ENCODE peak calls at places on chromosomes 2 and 18, in eight cellular contexts. T is left ventricle myocardium superior; Z is activated CD8-positive, alpha-beta memory T cell treated with anti-CD3 and anti-CD28 coated beads for 24 hours; R is GM04504; N is NCI-H748 treated with DMSO at 0.1 percent for 48 hours; P is epithelial cell of esophagus; H is T-cell; M is kidney. J is an unnamed sample.

GRCh38 chr18:79949571-79950439 is 1.6 kb downstream of the SLC66A2 start:
- DNase-seq in T (peak), P (no peak), N (no peak), H (no peak), M (peak), Z (peak), R (no peak), J (no peak)

GRCh38 chr2:223501604-223502003 is 100.6 kb downstream of the SCG2 start:
- DNase-seq in Z (no peak), R (no peak), M (no peak), P (peak), H (no peak), T (no peak), N (no peak), J (no peak)

GRCh38 chr2:179602452-179602851 is 259.0 kb downstream of the ZNF385B start:
- DNase-seq in R (no peak), Z (no peak), M (no peak), H (no peak), N (no peak), P (no peak), T (no peak), J (no peak)

GRCh38 chr18:79441261-79441819 is 45.6 kb downstream of the NFATC1 start:
- DNase-seq in T (no peak), M (no peak), N (no peak), P (no peak), H (no peak), Z (no peak), R (no peak), J (no peak)

GRCh38 chr18:58146099-58146498 is 102.1 kb downstream of the NEDD4L start:
- DNase-seq in N (no peak), R (no peak), P (no peak), H (no peak), T (no peak), M (no peak), Z (no peak), J (no peak)

GRCh38 chr2:158969717-158970521 is 1.5 kb downstream of the TANC1 start:
- DNase-seq in H (no peak), R (peak), M (peak), T (peak), Z (peak), N (no peak), P (peak), J (peak)

GRCh38 chr18:9987931-9988330 is 74.1 kb downstream of the VAPA start:
- DNase-seq in N (peak), T (no peak), M (peak), R (no peak), P (no peak), H (no peak), Z (no peak), J (peak)

GRCh38 chr2:42510191-42510929 is 16.6 kb upstream of the KCNG3 start:
- DNase-seq in N (no peak), Z (no peak), P (no peak), M (no peak), R (no peak), T (no peak), H (no peak), J (no peak)

GRCh38 chr2:44753552-44754285 is 187.8 kb upstream of the SIX3 start:
- DNase-seq in P (no peak), M (no peak), Z (no peak), R (peak), N (peak), H (no peak), T (no peak), J (no peak)

GRCh38 chr18:75330308-75330707 is 97.2 kb downstream of the SMIM21 start:
- DNase-seq in Z (no peak), N (no peak), T (no peak), R (no peak), H (no peak), M (no peak), P (no peak), J (no peak)

GRCh38 chr18:38539373-38539772 is 973.8 kb upstream of the CELF4 start:
- DNase-seq in Z (no peak), H (no peak), N (no peak), T (no peak), R (no peak), P (no peak), M (no peak), J (no peak)

J was measured in midbrain.